ENCODE peak calls at places on chromosome 1, in six cellular contexts. Z is right atrium auricular region, K is fibroblast of mammary gland, J is neural progenitor cell, H is sigmoid colon, X is lower lobe of right lung. C is an unnamed sample.

GRCh38 chr1:181318022-181318857 is 165.1 kb upstream of the CACNA1E start:
- DNase-seq in Z (no peak), K (no peak), J (peak), H (no peak), X (no peak), C (no peak)

GRCh38 chr1:85202092-85202863 is 1.5 kb upstream of the SYDE2 start:
- DNase-seq in Z (no peak), K (no peak), J (no peak), H (no peak), X (no peak), C (no peak)

GRCh38 chr1:58710190-58710589 is 10.3 kb upstream of the MYSM1 start:
- DNase-seq in Z (no peak), K (no peak), J (no peak), H (no peak), X (no peak), C (no peak)

GRCh38 chr1:197521118-197521739 is 253.2 kb downstream of the CRB1 start:
- DNase-seq in Z (no peak), K (peak), J (peak), H (no peak), X (no peak), C (peak)

GRCh38 chr1:169160845-169161511 is 54.5 kb downstream of the ATP1B1 start:
- DNase-seq in Z (no peak), K (peak), J (no peak), H (peak), X (no peak), C (no peak)

GRCh38 chr1:47972864-47973437 is 24.2 kb downstream of the TRABD2B start:
- DNase-seq in Z (no peak), K (no peak), J (peak), H (no peak), X (no peak), C (no peak)

GRCh38 chr1:235442788-235443429 is 61.3 kb downstream of the B3GALNT2 start:
- DNase-seq in Z (no peak), K (peak), J (no peak), H (no peak), X (no peak), C (no peak)

GRCh38 chr1:201072149-201072548 is 40.1 kb downstream of the CACNA1S start:
- DNase-seq in Z (no peak), K (no peak), J (no peak), H (no peak), X (no peak), C (no peak)

GRCh38 chr1:22745675-22746585 is 35.3 kb downstream of the EPHB2 start:
- DNase-seq in Z (no peak), K (peak), J (no peak), H (no peak), X (no peak), C (no peak)

GRCh38 chr1:76830373-76830772 is 36.9 kb upstream of the ST6GALNAC5 start:
- DNase-seq in Z (no peak), K (no peak), J (no peak), H (no peak), X (no peak), C (no peak)

GRCh38 chr1:23470282-23471070 is 13.5 kb downstream of the ASAP3 start:
- DNase-seq in Z (peak), K (peak), J (no peak), H (peak), X (no peak), C (no peak)

GRCh38 chr1:2415801-2416208 is 3.4 kb upstream of the PEX10 start:
- DNase-seq in Z (no peak), K (no peak), J (no peak), H (no peak), X (no peak), C (peak)
- H3K4me3 ChIP-seq in Z (no peak), K (no peak), J (no peak), H (no peak), X (peak), C (peak)

GRCh38 chr1:91137173-91137852 is 115.5 kb upstream of the ZNF644 start:
- DNase-seq in Z (no peak), K (no peak), J (no peak), H (no peak), X (no peak), C (no peak)
- H3K4me3 ChIP-seq in Z (no peak), K (no peak), J (no peak), H (no peak), X (no peak), C (no peak)

DNA sequence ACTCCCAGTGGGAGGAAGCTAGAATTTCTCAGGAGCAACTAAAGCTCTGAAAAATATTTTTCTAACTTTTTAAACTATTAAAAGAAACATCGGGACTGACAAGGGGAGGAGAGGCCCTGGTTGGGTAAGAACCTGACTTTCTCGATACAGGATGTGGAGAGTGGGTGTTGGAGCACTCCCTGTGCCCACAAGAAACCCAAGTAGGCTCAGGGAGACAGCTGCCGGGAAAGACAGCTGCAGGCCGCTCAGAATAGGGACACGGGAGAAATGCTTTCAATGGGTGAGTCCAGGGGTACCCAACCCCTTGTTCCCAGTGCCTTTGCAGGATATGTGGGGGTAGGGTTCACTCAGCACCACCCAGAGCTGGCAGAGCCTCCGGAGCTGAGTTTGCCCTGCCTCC is 43.6 kb downstream of the PLEKHA6 start:
- DNase-seq in Z (no peak), K (no peak), J (no peak), H (no peak), X (no peak), C (no peak)
- H3K4me3 ChIP-seq in Z (no peak), K (no peak), J (no peak), H (no peak), X (no peak), C (no peak)

DNA sequence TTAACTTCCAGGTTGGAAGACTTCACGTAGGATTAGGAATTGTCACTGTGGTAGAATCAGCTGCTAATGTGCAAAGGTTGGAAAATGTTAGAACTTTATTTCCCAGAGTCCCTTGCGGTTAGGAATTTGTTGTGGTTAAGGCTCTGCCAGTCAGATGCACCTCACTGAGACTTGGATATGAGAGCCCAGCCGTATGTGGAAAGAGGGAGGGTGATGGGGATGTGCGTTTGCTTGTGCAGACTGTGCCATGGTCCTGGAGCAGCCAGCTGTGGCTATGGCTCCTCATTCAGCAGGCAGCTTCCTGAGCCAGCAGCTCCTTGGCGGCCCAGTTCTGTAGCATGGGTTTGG is 12.5 kb downstream of the S100A10 start:
- DNase-seq in Z (no peak), K (peak), J (no peak), H (no peak), X (no peak), C (no peak)
- H3K4me3 ChIP-seq in Z (no peak), K (no peak), J (no peak), H (no peak), X (no peak), C (no peak)

GRCh38 chr1:82782599-82782998 is 981.9 kb downstream of the ADGRL2 start:
- DNase-seq in Z (no peak), K (no peak), J (no peak), H (no peak), X (no peak), C (no peak)
- H3K4me3 ChIP-seq in Z (no peak), K (no peak), J (no peak), H (no peak), X (no peak), C (no peak)

DNA sequence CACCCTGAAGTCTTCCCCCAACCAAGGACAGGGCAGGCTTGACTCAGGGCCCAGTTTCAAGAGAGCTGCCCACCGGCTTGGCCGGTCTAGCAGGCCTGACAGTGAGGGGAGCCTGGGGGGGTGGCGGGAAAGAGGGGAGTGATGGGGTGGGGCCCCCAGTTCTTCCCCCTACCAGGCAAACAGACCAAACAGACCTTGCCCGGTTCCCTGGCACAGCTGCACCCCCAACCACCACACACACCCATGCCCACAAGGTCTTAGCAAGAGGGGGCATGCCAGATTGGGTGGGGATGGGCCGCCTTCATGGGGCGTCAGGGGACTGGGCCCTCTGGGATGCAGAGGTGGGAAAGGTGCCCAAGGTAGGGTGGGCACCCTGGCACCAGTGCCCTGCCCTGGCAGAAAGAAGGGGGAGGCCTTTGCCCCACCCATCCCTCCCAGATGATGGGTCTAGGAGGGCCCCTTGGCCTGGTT is 8.9 kb downstream of the ZBTB7B start:
- DNase-seq in Z (no peak), K (no peak), J (no peak), H (no peak), X (no peak), C (no peak)
- H3K4me3 ChIP-seq in Z (no peak), K (no peak), J (no peak), H (no peak), X (no peak), C (no peak)

DNA sequence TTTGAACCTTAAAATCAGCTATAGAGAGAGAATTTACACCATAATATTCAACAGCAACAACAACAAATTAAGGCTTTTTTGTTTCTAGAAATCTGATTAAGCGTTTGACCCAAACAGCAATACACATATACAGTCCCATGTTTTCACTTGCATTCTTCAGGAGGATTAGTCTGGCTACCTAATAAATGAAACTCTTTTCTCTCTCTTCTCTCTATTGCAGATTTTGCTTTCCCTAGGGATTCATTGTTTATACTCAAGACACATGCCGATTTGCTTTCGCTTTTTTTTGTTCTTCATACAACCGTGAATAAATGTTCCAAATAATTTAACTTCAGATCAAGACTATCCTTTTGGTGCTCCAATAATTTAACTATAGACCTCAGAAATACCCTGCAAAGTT is 162.4 kb upstream of the PTBP2 start:
- DNase-seq in Z (no peak), K (peak), J (no peak), H (no peak), X (no peak), C (no peak)
- H3K4me3 ChIP-seq in Z (no peak), K (no peak), J (no peak), H (no peak), X (no peak), C (no peak)

DNA sequence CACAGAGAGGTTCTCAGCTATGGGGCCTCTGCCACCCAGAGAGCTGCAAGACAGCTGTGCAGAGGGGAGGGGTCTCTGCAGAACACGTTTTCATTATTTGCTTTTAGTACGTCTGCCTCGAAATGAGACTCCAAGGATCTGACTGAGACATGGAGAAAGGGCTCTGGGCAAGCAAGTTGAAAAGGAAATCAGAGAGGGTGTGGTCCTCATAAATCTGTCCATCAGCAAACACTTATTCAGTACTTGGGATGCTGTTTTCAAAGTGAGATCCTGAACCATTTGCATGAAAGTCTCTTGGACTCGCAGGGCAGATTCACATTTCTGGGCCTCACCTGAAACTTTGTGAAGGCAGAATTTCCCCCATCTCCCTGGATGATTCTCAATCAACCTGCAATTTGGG is 197.4 kb upstream of the GALNT2 start:
- DNase-seq in Z (no peak), K (no peak), J (no peak), H (no peak), X (no peak), C (no peak)
- H3K4me3 ChIP-seq in Z (no peak), K (no peak), J (no peak), H (no peak), X (no peak), C (no peak)

DNA sequence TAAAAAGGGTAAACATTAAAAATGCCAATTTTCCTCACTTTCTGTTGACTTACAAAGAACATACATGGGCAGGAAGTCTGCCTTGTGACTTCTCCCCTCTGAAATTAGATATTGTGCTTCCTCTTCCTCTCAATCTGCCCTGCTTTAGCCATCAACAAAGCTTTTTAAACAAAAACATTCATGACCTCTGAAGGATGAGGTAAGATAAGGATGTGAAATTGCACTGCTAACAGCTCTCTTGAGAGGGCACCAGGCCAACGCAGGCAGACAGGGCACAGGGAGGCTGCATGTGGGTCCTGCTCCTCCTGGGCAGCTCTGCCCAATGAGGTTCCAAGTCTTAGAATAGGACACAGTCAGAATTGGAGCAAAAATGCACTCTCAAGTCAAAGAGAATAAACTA is 62.1 kb downstream of the DEGS1 start:
- DNase-seq in Z (no peak), K (peak), J (no peak), H (peak), X (peak), C (peak)
- H3K4me3 ChIP-seq in Z (no peak), K (no peak), J (no peak), H (no peak), X (no peak), C (no peak)

DNA sequence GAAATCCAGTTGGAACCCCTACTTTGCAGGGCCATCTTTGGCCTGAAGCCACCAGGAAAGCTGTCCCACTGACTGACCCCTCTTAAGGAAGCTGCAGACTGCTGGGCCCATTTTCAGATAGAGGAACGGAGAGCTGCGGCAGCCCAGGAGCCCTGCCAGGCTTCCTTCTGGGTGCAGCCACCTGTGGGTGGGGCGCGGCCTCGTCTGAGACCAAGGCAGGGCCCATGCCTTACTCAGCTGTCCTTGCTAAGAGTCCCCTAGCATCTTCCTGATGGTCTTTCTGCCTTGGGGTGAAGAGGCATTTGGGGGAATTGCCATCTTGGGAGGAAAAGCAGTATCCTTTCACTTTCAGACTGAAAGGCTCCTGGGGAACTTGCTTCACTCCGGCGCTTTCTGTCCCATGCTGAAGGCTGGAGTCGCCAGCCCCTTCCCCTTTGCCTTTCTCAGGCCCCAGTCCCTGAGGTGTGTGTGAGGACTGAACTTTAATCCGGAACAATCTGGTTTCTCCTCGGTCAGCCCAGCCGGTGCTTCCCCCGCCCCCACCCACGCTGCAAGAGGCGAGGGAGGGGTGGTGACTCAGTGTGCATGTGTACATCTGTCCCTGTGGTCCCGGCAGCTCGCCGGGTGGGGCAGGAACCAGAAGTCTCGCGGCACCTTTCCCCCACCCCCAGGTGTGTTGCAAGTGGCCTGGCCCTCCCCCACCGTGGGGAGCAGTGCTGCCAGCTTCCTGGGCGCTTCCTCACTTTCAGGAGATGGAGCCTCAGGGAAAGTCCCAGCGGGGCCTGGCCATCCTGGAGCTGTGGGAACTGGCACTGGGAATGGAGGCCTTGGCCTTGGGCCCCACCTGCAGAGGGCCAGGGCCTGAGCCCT is 5.1 kb downstream of the ZC3H12A start:
- DNase-seq in Z (peak), K (peak), J (no peak), H (peak), X (peak), C (peak)
- H3K4me3 ChIP-seq in Z (peak), K (peak), J (no peak), H (peak), X (peak), C (peak)

C was measured in Jurkat, Clone E6-1.